ENCODE peak calls at places on chromosomes 5 and 9, in nine cellular contexts. J is body of pancreas, X is left lung, M is HCT116, Z is K562, Q is OCI-LY7, O is tibial nerve, D is cardiac muscle cell, V is Peyer's patch. S is an unnamed sample.

GRCh38 chr5:149605998-149606721 is 24.9 kb downstream of the ARHGEF37 start:
- DNase-seq in J (no peak), X (no peak), M (peak), Z (peak), Q (peak), O (no peak), D (peak), V (peak), S (peak)

GRCh38 chr5:132410451-132411381 is 41.2 kb downstream of the SLC22A5 start:
- DNase-seq in J (peak), X (peak), M (no peak), Z (peak), Q (peak), O (peak), D (peak), V (peak), S (peak)

GRCh38 chr5:151896041-151896691 is 28.5 kb downstream of the GLRA1 start:
- DNase-seq in J (no peak), X (no peak), M (no peak), Z (no peak), Q (no peak), O (no peak), D (peak), V (no peak), S (no peak)

GRCh38 chr5:179164331-179165311 is 104.4 kb downstream of the ZNF354C start:
- DNase-seq in J (no peak), X (peak), M (no peak), Z (no peak), Q (no peak), O (no peak), D (no peak), V (no peak), S (no peak)

GRCh38 chr9:79362100-79363081 is 209.4 kb upstream of the TLE4 start:
- DNase-seq in J (no peak), X (no peak), M (no peak), Z (no peak), Q (no peak), O (no peak), D (no peak), V (no peak), S (no peak)

GRCh38 chr5:73673161-73673591 is 47.2 kb downstream of the ARHGEF28 start:
- DNase-seq in J (no peak), X (no peak), M (no peak), Z (no peak), Q (no peak), O (no peak), D (peak), V (no peak), S (no peak)

GRCh38 chr5:41414598-41414997 is 95.8 kb downstream of the PLCXD3 start:
- DNase-seq in J (peak), X (no peak), M (peak), Z (no peak), Q (no peak), O (peak), D (peak), V (no peak), S (peak)

GRCh38 chr5:38339446-38339845 is 81.1 kb downstream of the EGFLAM start:
- DNase-seq in J (no peak), X (no peak), M (no peak), Z (no peak), Q (no peak), O (no peak), D (no peak), V (no peak), S (no peak)

GRCh38 chr5:145797336-145797735 is 37.8 kb downstream of the PRELID2 start:
- DNase-seq in J (no peak), X (no peak), M (no peak), Z (no peak), Q (no peak), O (no peak), D (peak), V (no peak), S (no peak)

GRCh38 chr9:126939821-126940221 is 25.2 kb downstream of the RALGPS1 start:
- DNase-seq in J (peak), X (no peak), M (no peak), Z (peak), Q (no peak), O (no peak), D (no peak), V (no peak), S (no peak)

GRCh38 chr9:75876999-75877647 is 13.3 kb upstream of the PCSK5 start:
- DNase-seq in J (no peak), X (no peak), M (no peak), Z (no peak), Q (no peak), O (no peak), D (no peak), V (no peak), S (no peak)

GRCh38 chr5:175853573-175854230 is 17.7 kb upstream of the CPLX2 start:
- DNase-seq in J (peak), X (peak), M (no peak), Z (no peak), Q (no peak), O (peak), D (peak), V (no peak), S (no peak)

GRCh38 chr5:96256795-96257470 is 176.1 kb downstream of the PCSK1 start:
- DNase-seq in J (peak), X (no peak), M (peak), Z (no peak), Q (peak), O (no peak), D (peak), V (no peak), S (peak)

GRCh38 chr5:16057277-16057676 is 122.3 kb downstream of the MARCHF11 start:
- DNase-seq in J (no peak), X (no peak), M (no peak), Z (no peak), Q (no peak), O (no peak), D (no peak), V (no peak), S (no peak)

GRCh38 chr5:169289520-169289919 is 11.4 kb downstream of the SLIT3 start:
- DNase-seq in J (no peak), X (no peak), M (no peak), Z (no peak), Q (no peak), O (no peak), D (no peak), V (no peak), S (no peak)

GRCh38 chr5:321726-322251 is 275 bp downstream of the AHRR start:
- DNase-seq in J (no peak), X (peak), M (no peak), Z (no peak), Q (no peak), O (no peak), D (no peak), V (no peak), S (no peak)

GRCh38 chr9:92481029-92481633 is 1.2 kb downstream of the ASPN start:
- DNase-seq in J (no peak), X (no peak), M (no peak), Z (no peak), Q (no peak), O (no peak), D (no peak), V (no peak), S (no peak)
- H3K27ac ChIP-seq in J (peak), X (no peak), M (no peak), Z (no peak), Q (no peak), O (no peak), D (no peak), V (no peak), S (peak)

GRCh38 chr5:113381791-113382190 is 53.0 kb downstream of the TSSK1B start:
- DNase-seq in J (no peak), X (no peak), M (no peak), Z (no peak), Q (no peak), O (no peak), D (no peak), V (no peak), S (no peak)

GRCh38 chr5:113384787-113385186 is 50.0 kb downstream of the TSSK1B start:
- DNase-seq in J (no peak), X (no peak), M (no peak), Z (no peak), Q (no peak), O (no peak), D (no peak), V (no peak), S (no peak)

GRCh38 chr5:113381015-113381326 is 53.8 kb downstream of the TSSK1B start:
- DNase-seq in J (no peak), X (no peak), M (no peak), Z (no peak), Q (no peak), O (no peak), D (no peak), V (no peak), S (no peak)

GRCh38 chr5:113380299-113381014 is 54.3 kb downstream of the TSSK1B start:
- DNase-seq in J (no peak), X (no peak), M (no peak), Z (no peak), Q (no peak), O (no peak), D (peak), V (no peak), S (no peak)

DNA sequence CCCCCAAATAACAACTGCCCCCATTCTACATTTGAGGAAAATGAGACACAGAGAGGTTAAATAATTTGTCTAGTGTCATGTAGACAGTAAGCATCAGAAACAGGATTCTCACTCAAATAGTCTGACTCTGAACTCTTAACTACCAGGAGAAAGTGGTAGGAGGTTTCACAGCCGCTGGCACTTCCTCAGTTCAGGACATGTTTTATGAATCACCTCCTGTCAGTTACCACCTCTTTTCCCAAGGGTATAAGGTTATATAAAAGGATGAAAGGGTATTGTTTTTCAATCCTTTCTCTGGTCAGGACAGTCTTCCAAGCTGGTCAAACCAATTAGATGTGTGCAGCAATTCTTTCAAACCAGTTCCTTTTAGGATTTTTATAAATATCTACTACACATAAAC is 52.1 kb downstream of the TSSK1B start:
- DNase-seq in J (no peak), X (no peak), M (no peak), Z (no peak), Q (no peak), O (no peak), D (no peak), V (no peak), S (no peak)
- H3K4me3 ChIP-seq in J (no peak), X (no peak), M (no peak), Z (no peak), Q (no peak), O (no peak), D (no peak), V (no peak), S (no peak)

GRCh38 chr5:174692982-174693422 is 31.4 kb upstream of the MSX2 start:
- DNase-seq in J (no peak), X (no peak), M (no peak), Z (no peak), Q (no peak), O (no peak), D (no peak), V (no peak), S (no peak)
- H3K27ac ChIP-seq in J (no peak), X (no peak), M (no peak), Z (no peak), Q (no peak), O (no peak), D (peak), V (no peak), S (no peak)

DNA sequence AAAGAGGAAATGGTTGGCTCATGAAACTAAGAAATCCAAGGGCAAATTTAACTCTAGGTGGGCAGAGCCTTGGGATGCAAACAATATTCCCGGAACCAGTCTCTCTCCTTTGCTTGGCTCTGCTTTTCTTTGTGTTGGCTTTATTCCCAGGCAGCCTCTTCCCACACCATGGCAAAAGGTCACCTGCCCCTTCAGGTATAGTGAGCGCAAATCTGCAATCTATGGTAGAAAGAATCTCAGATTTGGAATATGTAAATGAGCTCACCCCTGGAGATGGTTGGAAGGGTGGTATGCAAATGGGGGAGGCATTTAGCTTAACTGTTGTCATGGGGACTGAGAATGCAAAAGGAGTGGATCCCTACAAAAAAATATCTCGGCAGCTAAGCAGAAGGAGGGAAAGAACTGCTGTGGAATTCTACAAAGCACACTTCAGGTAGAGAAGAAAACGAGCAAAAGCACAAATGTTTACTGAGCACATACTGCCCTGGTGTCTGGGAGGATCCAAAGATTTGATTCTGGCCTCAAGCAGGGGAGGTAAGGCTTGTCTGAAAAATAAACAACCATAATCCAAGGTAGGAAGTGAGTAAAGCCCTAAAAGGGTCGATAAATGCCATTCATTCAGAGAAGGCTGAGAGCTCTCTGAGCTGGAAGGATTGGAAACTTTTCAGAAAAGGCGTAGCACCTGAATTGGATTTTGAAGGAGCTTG is 139.7 kb downstream of the TLE1 start:
- DNase-seq in J (peak), X (no peak), M (no peak), Z (no peak), Q (no peak), O (no peak), D (no peak), V (no peak), S (no peak)
- H3K4me3 ChIP-seq in J (no peak), X (no peak), M (no peak), Z (no peak), Q (no peak), O (no peak), D (no peak), V (no peak), S (no peak)

DNA sequence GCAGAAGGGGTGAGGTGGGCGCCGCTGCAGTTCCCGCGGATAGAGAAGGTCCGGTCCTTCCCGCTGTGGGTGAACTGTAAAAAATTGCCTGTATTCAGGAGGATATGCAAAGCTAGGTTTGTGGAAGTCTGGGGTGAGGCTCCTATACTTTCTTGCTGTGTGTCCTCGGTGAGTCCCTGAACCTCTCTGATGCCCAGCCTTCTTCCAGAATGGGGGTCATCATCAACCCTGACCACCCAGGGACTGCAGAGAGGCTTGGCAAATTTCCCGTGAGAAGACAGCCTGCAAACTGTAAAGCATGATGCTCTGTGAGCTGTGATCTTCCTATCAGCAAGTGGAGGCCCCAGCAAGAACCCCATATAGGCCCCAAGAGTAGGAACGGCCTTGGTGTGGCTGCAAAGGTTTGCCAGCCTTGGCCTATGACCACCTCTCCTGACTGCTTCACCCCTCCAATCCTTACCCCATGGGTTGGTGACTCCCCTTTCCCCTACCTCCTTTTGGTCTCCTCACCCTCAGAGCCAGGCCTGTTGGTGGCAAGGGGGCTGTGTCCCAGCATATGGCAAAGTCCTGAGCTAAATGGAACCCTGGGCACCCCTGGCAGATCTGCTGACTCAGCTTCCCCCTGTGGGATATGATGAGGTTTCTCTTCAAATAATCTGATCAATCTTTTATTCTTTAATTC is 767 bp downstream of the ALDH1B1 start:
- DNase-seq in J (no peak), X (no peak), M (no peak), Z (peak), Q (no peak), O (no peak), D (peak), V (no peak), S (no peak)
- H3K27ac ChIP-seq in J (peak), X (no peak), M (peak), Z (peak), Q (no peak), O (peak), D (no peak), V (peak), S (peak)

GRCh38 chr5:95022967-95023695 is 261.8 kb downstream of the MCTP1 start:
- DNase-seq in J (peak), X (no peak), M (no peak), Z (no peak), Q (no peak), O (no peak), D (no peak), V (no peak), S (no peak)
- H3K4me3 ChIP-seq in J (no peak), X (no peak), M (no peak), Z (no peak), Q (no peak), O (no peak), D (no peak), V (no peak), S (no peak)

GRCh38 chr5:14189680-14190079 is 46.5 kb downstream of the TRIO start:
- DNase-seq in J (no peak), X (no peak), M (no peak), Z (no peak), Q (no peak), O (no peak), D (no peak), V (no peak), S (no peak)

GRCh38 chr5:14188778-14189177 is 45.6 kb downstream of the TRIO start:
- DNase-seq in J (no peak), X (no peak), M (no peak), Z (no peak), Q (no peak), O (no peak), D (no peak), V (no peak), S (no peak)

GRCh38 chr5:14190194-14191164 is 47.3 kb downstream of the TRIO start:
- DNase-seq in J (peak), X (no peak), M (peak), Z (no peak), Q (no peak), O (no peak), D (peak), V (no peak), S (peak)

GRCh38 chr5:14193496-14193895 is 50.4 kb downstream of the TRIO start:
- DNase-seq in J (no peak), X (no peak), M (no peak), Z (no peak), Q (no peak), O (no peak), D (peak), V (no peak), S (no peak)

GRCh38 chr5:14191325-14191724 is 48.2 kb downstream of the TRIO start:
- DNase-seq in J (no peak), X (no peak), M (no peak), Z (no peak), Q (no peak), O (no peak), D (no peak), V (no peak), S (no peak)
- H3K27ac ChIP-seq in J (no peak), X (peak), M (peak), Z (no peak), Q (no peak), O (no peak), D (peak), V (no peak), S (peak)

DNA sequence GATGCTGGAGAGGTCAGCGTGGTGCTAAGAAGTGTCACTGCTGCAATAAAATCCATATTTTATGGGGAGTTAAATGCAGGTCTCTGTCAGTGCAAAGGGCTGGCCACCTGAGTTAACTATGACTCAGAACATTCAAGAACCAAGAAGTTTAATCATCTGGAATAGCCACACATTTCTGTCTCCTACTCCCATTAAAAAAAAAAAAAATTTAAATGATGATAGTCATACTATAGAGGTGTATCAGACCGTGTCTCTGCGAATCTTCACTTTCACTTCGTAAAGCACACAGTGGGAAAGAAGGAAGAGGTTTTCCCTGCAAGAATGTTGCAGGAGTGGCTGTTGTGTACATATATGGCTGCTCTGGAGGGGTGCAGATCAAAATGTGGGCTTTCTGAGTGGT is 1.4 kb downstream of the CDH6 start:
- DNase-seq in J (no peak), X (no peak), M (no peak), Z (no peak), Q (no peak), O (no peak), D (no peak), V (no peak), S (no peak)
- H3K4me3 ChIP-seq in J (no peak), X (peak), M (no peak), Z (no peak), Q (no peak), O (peak), D (no peak), V (peak), S (peak)

DNA sequence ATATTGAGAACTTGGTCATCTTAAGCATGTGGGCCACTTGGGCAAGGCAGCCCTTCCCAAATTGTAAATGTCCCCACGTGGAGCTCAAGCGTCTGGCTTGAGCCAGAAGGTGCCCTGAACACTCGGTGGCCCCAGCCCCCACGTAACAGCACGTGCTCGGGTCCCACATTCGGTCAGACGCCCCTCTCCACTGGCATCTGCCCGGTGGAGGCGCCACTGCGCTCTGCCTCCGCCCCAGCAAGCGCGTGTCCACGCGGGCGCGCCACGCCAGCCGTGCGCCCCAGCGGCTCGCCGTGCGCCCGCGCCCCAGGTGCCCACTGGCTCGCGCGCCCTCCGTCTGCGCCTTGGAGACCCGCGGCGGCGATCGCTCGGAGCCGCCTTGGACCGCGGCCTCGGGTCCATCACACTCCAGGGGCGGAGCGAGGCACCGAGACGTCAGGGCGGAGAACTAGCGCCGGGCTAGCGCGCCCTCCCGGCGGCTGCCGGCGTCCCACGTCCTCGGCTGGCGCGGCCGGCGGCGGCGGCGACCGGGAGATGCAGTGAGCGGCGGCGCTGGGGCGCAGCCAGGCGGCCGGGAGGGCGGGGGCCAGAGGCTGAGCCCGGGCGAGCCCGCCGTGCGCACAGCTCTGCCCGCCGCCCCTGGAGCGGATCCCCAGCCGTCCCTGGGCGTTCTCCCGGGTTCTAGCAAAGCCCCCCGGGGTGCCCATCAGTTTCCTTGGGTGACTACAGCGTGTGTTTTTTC is at the start of gene PALM2AKAP2:
- DNase-seq in J (peak), X (peak), M (no peak), Z (no peak), Q (no peak), O (no peak), D (peak), V (no peak), S (peak)
- H3K27ac ChIP-seq in J (no peak), X (peak), M (no peak), Z (no peak), Q (no peak), O (no peak), D (peak), V (no peak), S (no peak)

GRCh38 chr5:52856564-52856963 is 68.8 kb downstream of the ITGA1 start:
- DNase-seq in J (no peak), X (no peak), M (no peak), Z (no peak), Q (no peak), O (no peak), D (no peak), V (no peak), S (no peak)
- H3K4me3 ChIP-seq in J (no peak), X (no peak), M (no peak), Z (no peak), Q (no peak), O (no peak), D (no peak), V (no peak), S (no peak)

S was measured in psoas muscle.